ENCODE peak calls at places on chromosomes 11 and 22, in four cellular contexts. L is adrenal gland, Q is cardiac muscle cell, E is kidney. M is an unnamed sample.
A peak's percentile ranks its signal among the peaks of the same experiment; 100 is the strongest.

GRCh38 chr11:67313125-67313890 is 10.0 kb downstream of the SSH3 start:
- DNase-seq in Q (no peak), E (no peak), L (no peak), M (no peak)

GRCh38 chr11:93329936-93330445 is 551 bp upstream of the DEUP1 start:
- DNase-seq in E (no peak), Q (peak; percentile 35), L (peak; percentile 15), M (no peak)

GRCh38 chr22:44496305-44496704 is 1.7 kb downstream of the RTL6 start:
- DNase-seq in Q (no peak), E (peak; percentile 71), L (no peak), M (no peak)

GRCh38 chr11:21169639-21170038 is 500.3 kb downstream of the NELL1 start:
- DNase-seq in E (no peak), L (no peak), Q (no peak), M (no peak)

GRCh38 chr22:40081662-40082061 is 86.9 kb downstream of the FAM83F start:
- DNase-seq in E (no peak), Q (no peak), L (no peak), M (no peak)

GRCh38 chr11:12362857-12363256 is 14.5 kb upstream of the PARVA start:
- DNase-seq in L (no peak), E (no peak), Q (no peak), M (no peak)

GRCh38 chr22:40560994-40561515 is 75.5 kb downstream of the MRTFA start:
- DNase-seq in E (no peak), Q (no peak), L (no peak), M (no peak)

GRCh38 chr11:91664521-91664920 is 560.1 kb upstream of the FAT3 start:
- DNase-seq in L (no peak), Q (no peak), E (no peak), M (no peak)

GRCh38 chr11:74681686-74682651 is 49.3 kb downstream of the CHRDL2 start:
- DNase-seq in L (no peak), E (peak; percentile 57), Q (no peak), M (no peak)

GRCh38 chr11:9847636-9848035 is 183.8 kb downstream of the SWAP70 start:
- DNase-seq in E (no peak), L (no peak), Q (no peak), M (no peak)

GRCh38 chr11:66243816-66244215 is 24.6 kb upstream of the RAB1B start:
- DNase-seq in L (no peak), Q (no peak), E (no peak), M (no peak)

GRCh38 chr11:62004473-62004872 is 37.0 kb upstream of the FTH1 start:
- DNase-seq in E (no peak), Q (no peak), L (peak; percentile 58), M (no peak)

DNA sequence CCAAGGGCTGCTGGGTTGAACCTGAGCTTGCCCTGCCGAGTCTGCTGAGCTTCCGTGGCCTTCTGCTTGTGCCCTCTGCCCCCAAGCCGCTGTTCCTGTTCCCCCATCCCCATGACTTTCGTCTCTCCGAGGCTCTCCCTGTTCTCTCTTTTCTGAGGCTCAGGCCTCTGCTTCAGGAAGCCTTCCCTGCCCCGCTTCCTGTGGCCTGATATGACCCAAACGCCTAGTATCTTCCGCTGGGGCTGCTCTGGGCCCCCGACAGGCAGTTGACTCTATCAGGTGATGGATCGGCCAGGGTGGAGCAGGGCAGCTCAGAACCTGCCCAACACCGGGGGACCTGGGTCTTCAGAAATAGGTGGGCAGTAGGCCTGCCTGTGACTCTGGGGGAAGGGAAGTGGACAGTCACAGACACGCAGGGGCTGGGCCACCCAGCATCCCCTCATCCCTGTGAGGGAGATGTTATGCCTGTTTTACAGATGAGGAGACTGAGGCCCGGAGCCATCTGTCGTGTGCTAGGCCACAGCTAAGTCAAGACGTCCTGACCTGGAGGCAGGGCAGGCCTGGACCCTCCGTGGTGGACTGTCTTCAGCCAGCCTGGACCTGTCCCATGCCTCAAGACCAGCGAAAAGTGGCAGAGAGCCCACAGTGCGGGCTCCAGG is 16.3 kb downstream of the BAD start:
- DNase-seq in E (no peak), Q (no peak), L (peak; percentile 40), M (no peak)
- H3K4me3 ChIP-seq in E (peak overlapping the region; percentile 24), Q (no peak overlapping the region), L (peak overlapping the region; percentile 78), M (peak overlapping the region; percentile 91)

GRCh38 chr11:60844045-60844869 is 2.3 kb downstream of the CCDC86 start:
- DNase-seq in Q (no peak), E (no peak), L (peak; percentile 24), M (no peak)
- H3K4me1 ChIP-seq in Q (peaks cover 4% of the 10 kb centered on the region), E (peaks cover 15% of the 10 kb centered on the region), L (peaks cover 17% of the 10 kb centered on the region), M (peaks cover 26% of the 10 kb centered on the region)

DNA sequence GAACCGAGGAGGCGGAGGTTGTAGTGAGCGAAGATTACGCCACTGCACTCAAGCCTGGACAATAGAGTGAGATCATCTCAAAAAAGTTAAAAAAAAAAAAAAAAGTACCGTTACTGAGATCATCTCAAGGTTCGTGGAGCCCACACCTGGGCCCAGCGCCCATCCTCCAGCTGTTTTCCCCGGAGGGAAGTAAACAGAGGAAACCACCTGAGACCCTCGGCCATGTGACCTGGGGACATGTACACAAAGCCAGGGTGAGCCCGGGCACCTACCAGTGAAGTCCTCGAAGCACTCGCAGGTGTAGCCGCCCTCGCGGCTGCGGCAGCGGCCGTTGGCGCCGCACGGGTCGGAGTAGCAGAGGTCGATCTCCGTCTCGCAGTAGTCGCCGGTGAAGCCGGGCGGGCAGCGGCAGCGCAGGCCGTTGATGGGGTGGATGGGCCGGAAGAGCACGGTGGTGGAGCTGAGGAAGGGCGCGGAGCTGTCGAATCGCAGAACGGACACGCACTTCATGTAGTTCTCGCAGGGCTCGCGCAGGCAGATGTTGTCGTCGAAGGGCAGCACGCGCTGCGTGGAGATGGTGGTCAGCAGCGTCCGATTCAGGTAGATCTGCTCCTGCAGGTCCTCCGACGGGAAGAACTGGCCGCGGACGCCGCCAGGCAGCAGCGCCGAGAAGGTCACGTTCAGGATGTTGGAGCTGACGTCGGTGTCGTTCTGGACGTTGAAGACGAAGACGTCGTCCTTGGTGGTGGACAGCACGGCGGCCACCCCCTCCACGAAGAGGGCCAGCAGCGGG is 73.8 kb downstream of the CELSR1 start:
- DNase-seq in E (peak; percentile 69), Q (no peak), L (no peak), M (no peak)
- H3K27ac ChIP-seq in E (no peak overlapping the region), Q (no peak overlapping the region), L (no peak overlapping the region), M (no peak overlapping the region)

DNA sequence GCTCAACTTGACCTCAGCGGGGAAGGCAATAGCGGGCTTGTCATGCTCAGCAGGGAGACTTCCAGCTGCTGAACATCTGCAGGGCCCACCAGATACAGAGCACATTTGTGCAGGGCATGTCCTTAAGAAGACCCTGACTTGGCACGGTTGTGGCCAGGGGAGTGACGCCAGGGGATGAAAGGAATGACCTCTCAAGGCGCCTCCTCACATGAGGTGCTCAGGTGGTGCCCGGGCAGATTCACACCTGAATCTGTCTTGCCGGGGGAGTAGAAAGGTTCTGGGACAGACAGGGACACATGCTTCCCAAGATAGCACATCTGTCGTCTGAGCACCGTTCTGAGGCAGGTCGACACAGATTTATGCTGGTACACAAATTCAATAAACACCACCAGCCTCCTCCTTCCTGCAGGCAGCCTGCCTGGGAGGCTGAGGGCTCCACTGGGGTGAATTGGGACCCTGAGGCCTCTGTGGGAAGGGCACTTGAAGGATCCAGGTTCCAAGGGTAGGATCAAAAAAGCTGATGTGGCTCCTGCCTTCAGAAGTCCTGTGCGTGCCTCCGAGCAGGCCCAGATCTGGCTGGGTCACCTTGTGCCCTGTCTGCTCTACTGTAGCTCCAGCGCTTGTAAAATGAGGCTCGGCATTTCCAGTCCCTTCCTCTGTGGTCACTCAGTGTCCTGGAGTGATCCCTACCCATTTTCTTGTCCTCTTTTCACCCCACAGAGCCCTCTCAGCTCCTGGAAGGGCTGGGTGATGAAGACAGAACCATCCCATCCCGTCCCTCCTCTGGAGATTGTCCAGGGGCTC is 49.6 kb upstream of the NECTIN1 start:
- DNase-seq in Q (no peak), L (no peak), E (peak; percentile 26), M (no peak)
- H3K4me3 ChIP-seq in Q (no peak overlapping the region), L (no peak overlapping the region), E (no peak overlapping the region), M (no peak overlapping the region)

GRCh38 chr11:72393303-72393702 is 41.0 kb downstream of the CLPB start:
- DNase-seq in L (no peak), E (no peak), Q (no peak), M (no peak)
- H3K4me1 ChIP-seq in L (no peaks in the 10 kb centered on the region), E (no peaks in the 10 kb centered on the region), Q (peaks cover 11% of the 10 kb centered on the region), M (no peaks in the 10 kb centered on the region)